ENCODE peak calls at places on chromosomes 12 and 14, in ten cellular contexts. One of them, this sample, is unnamed.

GRCh38 chr12:69779928-69780327 is 41.3 kb downstream of the RAB3IP start:
- DNase-seq in NCI-H460: peak
- DNase-seq in naive thymus-derived CD4-positive, alpha-beta T cell: no peak
- DNase-seq in fibroblast of pulmonary artery: peak
- DNase-seq in NCI-H774: no peak
- DNase-seq in uterus: no peak
- DNase-seq in GM23248: peak
- DNase-seq in AG09319: no peak
- DNase-seq in RWPE1: peak
- DNase-seq in central memory CD8-positive, alpha-beta T cell: no peak
- DNase-seq in this sample: peak

GRCh38 chr12:107511292-107511691 is 174.3 kb upstream of the PWP1 start:
- DNase-seq in NCI-H460: no peak
- DNase-seq in GM23248: peak
- DNase-seq in fibroblast of pulmonary artery: peak
- DNase-seq in naive thymus-derived CD4-positive, alpha-beta T cell: no peak
- DNase-seq in NCI-H774: no peak
- DNase-seq in uterus: no peak
- DNase-seq in RWPE1: no peak
- DNase-seq in AG09319: no peak
- DNase-seq in central memory CD8-positive, alpha-beta T cell: no peak
- DNase-seq in this sample: no peak

GRCh38 chr12:20144341-20144740 is 224.0 kb upstream of the PDE3A start:
- DNase-seq in central memory CD8-positive, alpha-beta T cell: no peak
- DNase-seq in uterus: no peak
- DNase-seq in naive thymus-derived CD4-positive, alpha-beta T cell: no peak
- DNase-seq in fibroblast of pulmonary artery: no peak
- DNase-seq in NCI-H460: no peak
- DNase-seq in NCI-H774: no peak
- DNase-seq in RWPE1: no peak
- DNase-seq in GM23248: no peak
- DNase-seq in AG09319: no peak
- DNase-seq in this sample: no peak

GRCh38 chr12:106954462-106955376 is 988 bp upstream of the TMEM263 start:
- DNase-seq in AG09319: no peak
- DNase-seq in uterus: peak
- DNase-seq in GM23248: peak
- DNase-seq in NCI-H774: no peak
- DNase-seq in fibroblast of pulmonary artery: peak
- DNase-seq in NCI-H460: no peak
- DNase-seq in central memory CD8-positive, alpha-beta T cell: peak
- DNase-seq in RWPE1: no peak
- DNase-seq in naive thymus-derived CD4-positive, alpha-beta T cell: no peak
- DNase-seq in this sample: peak

GRCh38 chr12:53862831-53863230 is 75.8 kb upstream of the HOXC13 start:
- DNase-seq in RWPE1: peak
- DNase-seq in central memory CD8-positive, alpha-beta T cell: no peak
- DNase-seq in AG09319: no peak
- DNase-seq in NCI-H460: no peak
- DNase-seq in fibroblast of pulmonary artery: peak
- DNase-seq in naive thymus-derived CD4-positive, alpha-beta T cell: no peak
- DNase-seq in uterus: no peak
- DNase-seq in NCI-H774: no peak
- DNase-seq in GM23248: peak
- DNase-seq in this sample: no peak

GRCh38 chr14:76872796-76873432 is 46.7 kb downstream of the LRRC74A start:
- DNase-seq in fibroblast of pulmonary artery: peak
- DNase-seq in RWPE1: peak
- DNase-seq in GM23248: peak
- DNase-seq in AG09319: no peak
- DNase-seq in NCI-H460: peak
- DNase-seq in central memory CD8-positive, alpha-beta T cell: peak
- DNase-seq in uterus: peak
- DNase-seq in NCI-H774: peak
- DNase-seq in naive thymus-derived CD4-positive, alpha-beta T cell: peak
- DNase-seq in this sample: peak

GRCh38 chr12:89117448-89118034 is 234.8 kb downstream of the DUSP6 start:
- DNase-seq in naive thymus-derived CD4-positive, alpha-beta T cell: no peak
- DNase-seq in central memory CD8-positive, alpha-beta T cell: no peak
- DNase-seq in NCI-H774: no peak
- DNase-seq in RWPE1: peak
- DNase-seq in fibroblast of pulmonary artery: peak
- DNase-seq in AG09319: no peak
- DNase-seq in GM23248: no peak
- DNase-seq in uterus: no peak
- DNase-seq in NCI-H460: no peak
- DNase-seq in this sample: peak

GRCh38 chr12:55771736-55772135 is 28.8 kb downstream of the GDF11 start:
- DNase-seq in uterus: no peak
- DNase-seq in fibroblast of pulmonary artery: no peak
- DNase-seq in central memory CD8-positive, alpha-beta T cell: no peak
- DNase-seq in naive thymus-derived CD4-positive, alpha-beta T cell: no peak
- DNase-seq in NCI-H774: no peak
- DNase-seq in AG09319: no peak
- DNase-seq in GM23248: no peak
- DNase-seq in NCI-H460: no peak
- DNase-seq in RWPE1: no peak
- DNase-seq in this sample: no peak

GRCh38 chr12:56723889-56724659 is 1.0 kb downstream of the NACA start:
- DNase-seq in naive thymus-derived CD4-positive, alpha-beta T cell: peak
- DNase-seq in RWPE1: peak
- DNase-seq in NCI-H774: peak
- DNase-seq in GM23248: peak
- DNase-seq in NCI-H460: peak
- DNase-seq in uterus: peak
- DNase-seq in central memory CD8-positive, alpha-beta T cell: no peak
- DNase-seq in AG09319: peak
- DNase-seq in fibroblast of pulmonary artery: peak
- DNase-seq in this sample: peak

GRCh38 chr12:16359512-16360491 is 12.4 kb downstream of the MGST1 start:
- DNase-seq in NCI-H774: no peak
- DNase-seq in central memory CD8-positive, alpha-beta T cell: no peak
- DNase-seq in naive thymus-derived CD4-positive, alpha-beta T cell: no peak
- DNase-seq in GM23248: peak
- DNase-seq in AG09319: no peak
- DNase-seq in RWPE1: peak
- DNase-seq in uterus: no peak
- DNase-seq in NCI-H460: peak
- DNase-seq in fibroblast of pulmonary artery: peak
- DNase-seq in this sample: peak

GRCh38 chr12:128463881-128464280 is 196.9 kb downstream of the TMEM132C start:
- DNase-seq in NCI-H774: no peak
- DNase-seq in central memory CD8-positive, alpha-beta T cell: no peak
- DNase-seq in fibroblast of pulmonary artery: no peak
- DNase-seq in uterus: no peak
- DNase-seq in GM23248: no peak
- DNase-seq in naive thymus-derived CD4-positive, alpha-beta T cell: no peak
- DNase-seq in AG09319: no peak
- DNase-seq in NCI-H460: no peak
- DNase-seq in RWPE1: no peak
- DNase-seq in this sample: no peak

GRCh38 chr12:115323223-115323905 is 639.4 kb upstream of the TBX3 start:
- DNase-seq in GM23248: peak
- DNase-seq in naive thymus-derived CD4-positive, alpha-beta T cell: no peak
- DNase-seq in AG09319: peak
- DNase-seq in NCI-H460: no peak
- DNase-seq in fibroblast of pulmonary artery: peak
- DNase-seq in NCI-H774: no peak
- DNase-seq in uterus: no peak
- DNase-seq in RWPE1: peak
- DNase-seq in central memory CD8-positive, alpha-beta T cell: no peak
- DNase-seq in this sample: no peak

GRCh38 chr12:65204886-65205525 is 35.6 kb downstream of the LEMD3 start:
- DNase-seq in central memory CD8-positive, alpha-beta T cell: no peak
- DNase-seq in RWPE1: no peak
- DNase-seq in NCI-H774: no peak
- DNase-seq in NCI-H460: no peak
- DNase-seq in naive thymus-derived CD4-positive, alpha-beta T cell: no peak
- DNase-seq in uterus: no peak
- DNase-seq in AG09319: no peak
- DNase-seq in fibroblast of pulmonary artery: no peak
- DNase-seq in GM23248: no peak
- DNase-seq in this sample: no peak

GRCh38 chr12:65649126-65649525 is 175.2 kb upstream of the HMGA2 start:
- DNase-seq in RWPE1: peak
- DNase-seq in AG09319: peak
- DNase-seq in NCI-H774: no peak
- DNase-seq in naive thymus-derived CD4-positive, alpha-beta T cell: no peak
- DNase-seq in fibroblast of pulmonary artery: peak
- DNase-seq in GM23248: peak
- DNase-seq in uterus: peak
- DNase-seq in central memory CD8-positive, alpha-beta T cell: no peak
- DNase-seq in NCI-H460: peak
- DNase-seq in this sample: peak

GRCh38 chr14:82855912-82856381 is 1322.3 kb upstream of the SEL1L start:
- DNase-seq in RWPE1: no peak
- DNase-seq in AG09319: no peak
- DNase-seq in central memory CD8-positive, alpha-beta T cell: no peak
- DNase-seq in NCI-H460: no peak
- DNase-seq in naive thymus-derived CD4-positive, alpha-beta T cell: no peak
- DNase-seq in GM23248: peak
- DNase-seq in fibroblast of pulmonary artery: peak
- DNase-seq in uterus: no peak
- DNase-seq in NCI-H774: peak
- DNase-seq in this sample: peak

GRCh38 chr14:77889971-77890442 is 90.1 kb downstream of the ADCK1 start:
- DNase-seq in NCI-H774: no peak
- DNase-seq in naive thymus-derived CD4-positive, alpha-beta T cell: no peak
- DNase-seq in RWPE1: peak
- DNase-seq in uterus: no peak
- DNase-seq in central memory CD8-positive, alpha-beta T cell: no peak
- DNase-seq in fibroblast of pulmonary artery: peak
- DNase-seq in NCI-H460: no peak
- DNase-seq in GM23248: peak
- DNase-seq in AG09319: peak
- DNase-seq in this sample: peak

GRCh38 chr14:76053576-76054369 is 68.2 kb downstream of the IFT43 start:
- DNase-seq in GM23248: no peak
- DNase-seq in naive thymus-derived CD4-positive, alpha-beta T cell: no peak
- DNase-seq in central memory CD8-positive, alpha-beta T cell: no peak
- DNase-seq in NCI-H460: no peak
- DNase-seq in fibroblast of pulmonary artery: no peak
- DNase-seq in uterus: no peak
- DNase-seq in AG09319: no peak
- DNase-seq in RWPE1: no peak
- DNase-seq in NCI-H774: no peak
- DNase-seq in this sample: no peak

GRCh38 chr12:103865151-103865730 is 24.2 kb upstream of the NT5DC3 start:
- DNase-seq in AG09319: no peak
- DNase-seq in RWPE1: no peak
- DNase-seq in NCI-H774: no peak
- DNase-seq in uterus: no peak
- DNase-seq in naive thymus-derived CD4-positive, alpha-beta T cell: no peak
- DNase-seq in central memory CD8-positive, alpha-beta T cell: no peak
- DNase-seq in fibroblast of pulmonary artery: no peak
- DNase-seq in NCI-H460: no peak
- DNase-seq in GM23248: peak
- DNase-seq in this sample: no peak

GRCh38 chr14:57871487-57872080 is 5.7 kb upstream of the SLC35F4 start:
- DNase-seq in fibroblast of pulmonary artery: peak
- DNase-seq in naive thymus-derived CD4-positive, alpha-beta T cell: no peak
- DNase-seq in uterus: no peak
- DNase-seq in GM23248: peak
- DNase-seq in AG09319: peak
- DNase-seq in RWPE1: peak
- DNase-seq in central memory CD8-positive, alpha-beta T cell: no peak
- DNase-seq in NCI-H774: no peak
- DNase-seq in NCI-H460: peak
- DNase-seq in this sample: peak

GRCh38 chr14:70014696-70015095 is 135.5 kb downstream of the SMOC1 start:
- DNase-seq in AG09319: no peak
- DNase-seq in NCI-H460: no peak
- DNase-seq in RWPE1: no peak
- DNase-seq in fibroblast of pulmonary artery: no peak
- DNase-seq in naive thymus-derived CD4-positive, alpha-beta T cell: no peak
- DNase-seq in GM23248: no peak
- DNase-seq in uterus: no peak
- DNase-seq in NCI-H774: no peak
- DNase-seq in central memory CD8-positive, alpha-beta T cell: no peak
- DNase-seq in this sample: no peak